ENCODE peak calls at places on chromosomes 5 and 9, in eight cellular contexts. A is aorta; U is central memory CD4-positive, alpha-beta T cell; K is adrenal gland; W is AML-193; Y is neural progenitor cell; T is heart right ventricle; B is substantia nigra. M is an unnamed sample.

GRCh38 chr9:32550046-32550608 is 2.0 kb upstream of the SMIM27 start:
- DNase-seq in B (no peak), U (no peak), A (no peak), W (no peak), K (no peak), Y (peak), T (no peak), M (no peak)

GRCh38 chr5:33999986-34000385 is 7.9 kb downstream of the AMACR start:
- DNase-seq in T (no peak), W (no peak), K (no peak), U (no peak), A (no peak), Y (no peak), B (no peak), M (no peak)

GRCh38 chr5:138440226-138441073 is 1.6 kb downstream of the REEP2 start:
- DNase-seq in A (no peak), U (no peak), T (no peak), W (no peak), B (no peak), Y (no peak), K (no peak), M (peak)

GRCh38 chr5:78731884-78732283 is 83.3 kb upstream of the LHFPL2 start:
- DNase-seq in W (no peak), A (no peak), B (no peak), T (no peak), Y (no peak), K (no peak), U (no peak), M (no peak)

GRCh38 chr5:10293907-10294662 is 13.6 kb downstream of the CMBL start:
- DNase-seq in U (no peak), B (no peak), W (no peak), K (no peak), T (no peak), A (no peak), Y (no peak), M (no peak)

GRCh38 chr5:131209506-131210191 is 38.9 kb downstream of the LYRM7 start:
- DNase-seq in T (no peak), Y (peak), W (peak), K (no peak), U (peak), B (no peak), A (no peak), M (no peak)

GRCh38 chr9:88872171-88872946 is 118.9 kb upstream of the S1PR3 start:
- DNase-seq in T (no peak), W (no peak), U (no peak), B (no peak), K (peak), A (no peak), Y (no peak), M (no peak)

GRCh38 chr5:122924203-122924602 is 78.8 kb downstream of the SNX24 start:
- DNase-seq in B (no peak), U (no peak), Y (no peak), T (no peak), W (no peak), A (no peak), K (no peak), M (no peak)

GRCh38 chr5:116942622-116943021 is 368.0 kb upstream of the SEMA6A start:
- DNase-seq in K (no peak), T (no peak), Y (no peak), A (no peak), W (no peak), B (no peak), U (no peak), M (no peak)

GRCh38 chr5:33601881-33602280 is 161.1 kb downstream of the TARS1 start:
- DNase-seq in Y (peak), K (no peak), U (no peak), T (no peak), A (no peak), B (no peak), W (no peak), M (no peak)

GRCh38 chr5:146221234-146221633 is 17.8 kb downstream of the RBM27 start:
- DNase-seq in U (no peak), A (no peak), W (no peak), T (no peak), Y (no peak), K (no peak), B (no peak), M (no peak)

GRCh38 chr5:16784843-16785791 is 151.0 kb downstream of the MYO10 start:
- DNase-seq in W (no peak), B (no peak), A (no peak), Y (no peak), U (no peak), T (no peak), K (no peak), M (no peak)

GRCh38 chr5:94613583-94613982 is 4.8 kb downstream of the KIAA0825 start:
- DNase-seq in W (peak), U (no peak), Y (peak), K (no peak), B (no peak), T (no peak), A (no peak), M (no peak)

GRCh38 chr5:180441577-180441976 is 52.6 kb upstream of the CNOT6 start:
- DNase-seq in U (no peak), A (peak), W (no peak), T (no peak), K (no peak), Y (no peak), B (no peak), M (peak)

GRCh38 chr9:134972140-134972539 is 54.4 kb upstream of the FCN1 start:
- DNase-seq in W (no peak), Y (no peak), A (no peak), K (no peak), B (no peak), T (no peak), U (no peak), M (no peak)

GRCh38 chr5:116908537-116908936 is 333.9 kb upstream of the SEMA6A start:
- DNase-seq in U (no peak), Y (no peak), W (no peak), K (no peak), B (no peak), A (no peak), T (no peak), M (no peak)

GRCh38 chr5:122680623-122681350 is 94.1 kb upstream of the SNX2 start:
- DNase-seq in B (no peak), Y (no peak), K (no peak), U (no peak), W (no peak), T (no peak), A (no peak), M (no peak)

GRCh38 chr9:32589083-32589713 is 16.2 kb upstream of the NDUFB6 start:
- DNase-seq in B (no peak), U (no peak), A (no peak), K (no peak), W (peak), T (no peak), Y (peak), M (no peak)

GRCh38 chr5:1515921-1516571 is 7.7 kb downstream of the LPCAT1 start:
- DNase-seq in Y (no peak), K (peak), U (no peak), B (no peak), T (peak), A (peak), W (no peak), M (peak)

GRCh38 chr9:36441966-36442365 is 41.9 kb upstream of the RNF38 start:
- DNase-seq in B (no peak), U (no peak), K (no peak), T (no peak), Y (peak), A (no peak), W (no peak), M (no peak)

GRCh38 chr9:38346811-38347735 is 45.4 kb upstream of the ALDH1B1 start:
- DNase-seq in A (peak), T (no peak), W (no peak), B (no peak), K (peak), Y (peak), U (no peak), M (no peak)

GRCh38 chr5:7856855-7857254 is 5.9 kb upstream of the CFAP90 start:
- DNase-seq in Y (peak), A (no peak), B (no peak), K (peak), U (peak), T (no peak), W (peak), M (no peak)

GRCh38 chr9:94042516-94042915 is 41.7 kb upstream of the PTPDC1 start:
- DNase-seq in K (no peak), W (no peak), U (no peak), T (no peak), B (no peak), A (no peak), Y (no peak), M (no peak)

GRCh38 chr5:100900142-100900795 is 2.8 kb downstream of the ST8SIA4 start:
- DNase-seq in U (peak), Y (peak), A (peak), K (no peak), W (peak), T (peak), B (no peak), M (peak)

GRCh38 chr9:133680976-133681657 is 45.0 kb downstream of the DBH start:
- DNase-seq in A (no peak), W (no peak), Y (no peak), U (no peak), T (no peak), B (no peak), K (no peak), M (peak)

GRCh38 chr9:124098141-124098905 is 86.8 kb downstream of the LHX2 start:
- DNase-seq in U (no peak), A (no peak), K (no peak), B (no peak), T (no peak), W (peak), Y (no peak), M (no peak)

GRCh38 chr9:16915126-16915831 is 44.8 kb upstream of the BNC2 start:
- DNase-seq in B (no peak), K (no peak), T (no peak), A (no peak), U (no peak), W (no peak), Y (no peak), M (no peak)

GRCh38 chr9:128127568-128127989 is at the start of gene PTGES2:
- DNase-seq in Y (peak), K (peak), U (peak), A (peak), B (peak), W (peak), T (peak), M (peak)

GRCh38 chr5:1723476-1723875 is 76.2 kb downstream of the MRPL36 start:
- DNase-seq in B (no peak), K (no peak), Y (no peak), T (no peak), U (no peak), A (peak), W (no peak), M (no peak)